ENCODE peak calls at places on chromosome 15, in six cellular contexts. O, V, T, Y, X and P are unnamed samples.

GRCh38 chr15:39242345-39242744 is 338.5 kb upstream of the THBS1 start:
- DNase-seq in X (no peak), T (peak; percentile 63), Y (peak; percentile 84), O (no peak), V (no peak), P (peak; percentile 23)

GRCh38 chr15:78232951-78233350 is 1.4 kb downstream of the ACSBG1 start:
- DNase-seq in X (no peak), V (no peak), O (no peak), T (no peak), Y (no peak), P (no peak)

GRCh38 chr15:80558631-80559319 is 136.3 kb upstream of the ABHD17C start:
- DNase-seq in V (no peak), O (no peak), T (no peak), Y (no peak), X (no peak), P (no peak)

GRCh38 chr15:58701376-58701775 is 48.1 kb downstream of the ADAM10 start:
- DNase-seq in O (no peak), T (no peak), Y (no peak), X (no peak), V (no peak), P (peak; percentile 39)

GRCh38 chr15:35999211-35999610 is 453.2 kb upstream of the DPH6 start:
- DNase-seq in O (no peak), X (no peak), T (no peak), V (no peak), Y (no peak), P (no peak)

GRCh38 chr15:67865331-67865730 is 25.5 kb upstream of the RNU6-1 start:
- DNase-seq in O (no peak), Y (no peak), T (no peak), X (no peak), V (no peak), P (no peak)

GRCh38 chr15:86854186-86854585 is 774.5 kb downstream of the AGBL1 start:
- DNase-seq in Y (no peak), T (no peak), V (no peak), O (no peak), X (no peak), P (no peak)

GRCh38 chr15:66680502-66680901 is 21.5 kb upstream of the SMAD6 start:
- DNase-seq in Y (no peak), O (no peak), V (no peak), T (no peak), X (no peak), P (no peak)

GRCh38 chr15:59524331-59524731 is 86.3 kb downstream of the FAM81A start:
- DNase-seq in V (no peak), O (no peak), T (no peak), X (no peak), Y (no peak), P (no peak)

GRCh38 chr15:73317651-73318462 is 50.9 kb downstream of the HCN4 start:
- DNase-seq in O (peak; percentile 28), T (no peak), Y (peak; percentile 35), X (no peak), V (no peak), P (no peak)

GRCh38 chr15:72182673-72183072 is 14.9 kb downstream of the GRAMD2A start:
- DNase-seq in T (peak; percentile 77), X (no peak), V (no peak), O (no peak), Y (no peak), P (peak; percentile 30)

GRCh38 chr15:38168472-38169057 is 84.1 kb upstream of the SPRED1 start:
- DNase-seq in V (no peak), Y (no peak), T (no peak), O (no peak), X (no peak), P (no peak)

GRCh38 chr15:96345560-96346389 is 15.3 kb downstream of the NR2F2 start:
- DNase-seq in T (no peak), V (peak; percentile 38), X (peak; percentile 62), Y (no peak), O (no peak), P (peak; percentile 71)

GRCh38 chr15:39429898-39430357 is 151.0 kb upstream of the THBS1 start:
- DNase-seq in Y (peak; percentile 90), T (peak; percentile 76), X (no peak), V (no peak), O (no peak), P (peak; percentile 98)

GRCh38 chr15:36614016-36614415 is 34.6 kb downstream of the CDIN1 start:
- DNase-seq in V (no peak), T (no peak), X (no peak), Y (no peak), O (no peak), P (no peak)

GRCh38 chr15:85764649-85765277 is 30.0 kb downstream of the KLHL25 start:
- DNase-seq in V (no peak), T (no peak), Y (no peak), O (no peak), X (no peak), P (no peak)

GRCh38 chr15:43510230-43511011 is 7.0 kb upstream of the MAP1A start:
- DNase-seq in V (peak; percentile 93), O (peak; percentile 99), X (peak; percentile 69), Y (peak; percentile 98), T (peak; percentile 97), P (peak; percentile 97)

GRCh38 chr15:35305031-35305555 is 220.0 kb upstream of the NANOGP8 start:
- DNase-seq in Y (no peak), X (no peak), O (no peak), T (no peak), V (no peak), P (peak; percentile 45)

GRCh38 chr15:80545078-80545477 is 140.9 kb downstream of the ARNT2 start:
- DNase-seq in O (no peak), V (no peak), X (no peak), T (no peak), Y (no peak), P (no peak)

GRCh38 chr15:35450492-35450891 is 95.5 kb downstream of the DPH6 start:
- DNase-seq in O (no peak), Y (no peak), X (no peak), T (peak; percentile 29), V (no peak), P (peak; percentile 73)

GRCh38 chr15:77454265-77454664 is 33.6 kb downstream of the HMG20A start:
- DNase-seq in T (no peak), X (no peak), O (no peak), V (no peak), Y (no peak), P (peak; percentile 85)

GRCh38 chr15:63596666-63597032 is 538 bp upstream of the FBXL22 start:
- DNase-seq in O (no peak), X (no peak), V (no peak), Y (no peak), T (peak; percentile 51), P (no peak)

GRCh38 chr15:79432345-79433311 is 492 bp downstream of the MINAR1 start:
- DNase-seq in X (no peak), V (no peak), T (no peak), Y (no peak), O (no peak), P (no peak)

GRCh38 chr15:48020166-48020565 is 100.6 kb upstream of the SLC24A5 start:
- DNase-seq in Y (no peak), T (no peak), O (no peak), V (no peak), X (no peak), P (no peak)

GRCh38 chr15:68502398-68502901 is 70.5 kb upstream of the ITGA11 start:
- DNase-seq in Y (no peak), T (no peak), V (no peak), X (no peak), O (no peak), P (no peak)

GRCh38 chr15:76903251-76903681 is 1.9 kb downstream of the SCAPER start:
- DNase-seq in O (peak; percentile 3), V (peak; percentile 20), Y (peak; percentile 15), T (peak; percentile 23), X (no peak), P (peak; percentile 73)

GRCh38 chr15:58065445-58066041 is at the start of gene ALDH1A2:
- DNase-seq in O (no peak), Y (no peak), T (no peak), X (no peak), V (no peak), P (no peak)

GRCh38 chr15:91183630-91184029 is 83.6 kb downstream of the SV2B start:
- DNase-seq in X (no peak), Y (no peak), V (no peak), O (no peak), T (no peak), P (no peak)

GRCh38 chr15:51982013-51982769 is 10.6 kb upstream of the LEO1 start:
- DNase-seq in X (no peak), T (peak; percentile 49), Y (peak; percentile 79), V (peak; percentile 37), O (peak; percentile 13), P (peak; percentile 93)